ENCODE peak calls at places on chromosomes 12 and 14, in seven cellular contexts. One of them, this sample, is unnamed.

GRCh38 chr12:62438098-62438692 is 28.4 kb upstream of the MON2 start:
- DNase-seq in NCI-H446 treated with DMSO at 0.1 percent for 48 hours: peak
- DNase-seq in hypothalamus: peak
- DNase-seq in HFFc6: peak
- DNase-seq in CD14-positive monocyte: no peak
- DNase-seq in AG09319: peak
- DNase-seq in activated CD8-positive, alpha-beta T cell treated with anti-CD3 and anti-CD28 coated beads, Interleukin-2, amount 10 ng/mL, durations not matched to agents 7 days and 5 days: peak
- DNase-seq in this sample: peak

GRCh38 chr14:30610719-30611388 is 11.3 kb upstream of the SCFD1 start:
- DNase-seq in NCI-H446 treated with DMSO at 0.1 percent for 48 hours: peak
- DNase-seq in hypothalamus: peak
- DNase-seq in HFFc6: peak
- DNase-seq in CD14-positive monocyte: peak
- DNase-seq in AG09319: peak
- DNase-seq in activated CD8-positive, alpha-beta T cell treated with anti-CD3 and anti-CD28 coated beads, Interleukin-2, amount 10 ng/mL, durations not matched to agents 7 days and 5 days: no peak
- DNase-seq in this sample: peak

GRCh38 chr14:23056956-23057756 is at the start of gene CDH24:
- DNase-seq in NCI-H446 treated with DMSO at 0.1 percent for 48 hours: no peak
- DNase-seq in hypothalamus: no peak
- DNase-seq in HFFc6: peak
- DNase-seq in CD14-positive monocyte: no peak
- DNase-seq in AG09319: no peak
- DNase-seq in activated CD8-positive, alpha-beta T cell treated with anti-CD3 and anti-CD28 coated beads, Interleukin-2, amount 10 ng/mL, durations not matched to agents 7 days and 5 days: peak
- DNase-seq in this sample: peak

GRCh38 chr14:81452766-81453165 is 52.6 kb upstream of the STON2 start:
- DNase-seq in NCI-H446 treated with DMSO at 0.1 percent for 48 hours: no peak
- DNase-seq in hypothalamus: no peak
- DNase-seq in HFFc6: no peak
- DNase-seq in CD14-positive monocyte: no peak
- DNase-seq in AG09319: no peak
- DNase-seq in activated CD8-positive, alpha-beta T cell treated with anti-CD3 and anti-CD28 coated beads, Interleukin-2, amount 10 ng/mL, durations not matched to agents 7 days and 5 days: no peak
- DNase-seq in this sample: no peak

GRCh38 chr12:104974626-104975290 is 11.4 kb upstream of the NOPCHAP1 start:
- DNase-seq in NCI-H446 treated with DMSO at 0.1 percent for 48 hours: no peak
- DNase-seq in hypothalamus: no peak
- DNase-seq in HFFc6: peak
- DNase-seq in CD14-positive monocyte: peak
- DNase-seq in AG09319: no peak
- DNase-seq in activated CD8-positive, alpha-beta T cell treated with anti-CD3 and anti-CD28 coated beads, Interleukin-2, amount 10 ng/mL, durations not matched to agents 7 days and 5 days: no peak
- DNase-seq in this sample: peak

GRCh38 chr12:116153983-116154382 is 123.5 kb downstream of the MED13L start:
- DNase-seq in NCI-H446 treated with DMSO at 0.1 percent for 48 hours: no peak
- DNase-seq in hypothalamus: no peak
- DNase-seq in HFFc6: no peak
- DNase-seq in CD14-positive monocyte: no peak
- DNase-seq in AG09319: no peak
- DNase-seq in activated CD8-positive, alpha-beta T cell treated with anti-CD3 and anti-CD28 coated beads, Interleukin-2, amount 10 ng/mL, durations not matched to agents 7 days and 5 days: no peak
- DNase-seq in this sample: no peak

GRCh38 chr14:73651005-73651404 is 6.2 kb downstream of the DNAL1 start:
- DNase-seq in NCI-H446 treated with DMSO at 0.1 percent for 48 hours: no peak
- DNase-seq in hypothalamus: no peak
- DNase-seq in HFFc6: no peak
- DNase-seq in CD14-positive monocyte: no peak
- DNase-seq in AG09319: no peak
- DNase-seq in activated CD8-positive, alpha-beta T cell treated with anti-CD3 and anti-CD28 coated beads, Interleukin-2, amount 10 ng/mL, durations not matched to agents 7 days and 5 days: no peak
- DNase-seq in this sample: no peak

GRCh38 chr14:77559381-77559780 is 57.1 kb downstream of the SPTLC2 start:
- DNase-seq in NCI-H446 treated with DMSO at 0.1 percent for 48 hours: no peak
- DNase-seq in hypothalamus: no peak
- DNase-seq in HFFc6: no peak
- DNase-seq in CD14-positive monocyte: no peak
- DNase-seq in AG09319: no peak
- DNase-seq in activated CD8-positive, alpha-beta T cell treated with anti-CD3 and anti-CD28 coated beads, Interleukin-2, amount 10 ng/mL, durations not matched to agents 7 days and 5 days: no peak
- DNase-seq in this sample: no peak

This sample was measured in EL.